ENCODE peak calls at places on chromosomes 16 and 17, in seven cellular contexts. One of them, this sample, is unnamed.

GRCh38 chr16:9360075-9360474 is 268.6 kb downstream of the HAPSTR1 start:
- DNase-seq in cardiac muscle cell: no peak
- DNase-seq in AG10803: no peak
- DNase-seq in nephron progenitor cell: no peak
- DNase-seq in neural crest cell: no peak
- DNase-seq in cardiac fibroblast: no peak
- DNase-seq in neural progenitor cell: no peak
- DNase-seq in this sample: no peak

GRCh38 chr17:54257440-54257839 is 434.7 kb downstream of the KIF2B start:
- DNase-seq in cardiac muscle cell: no peak
- DNase-seq in AG10803: no peak
- DNase-seq in nephron progenitor cell: no peak
- DNase-seq in neural crest cell: no peak
- DNase-seq in cardiac fibroblast: no peak
- DNase-seq in neural progenitor cell: no peak
- DNase-seq in this sample: no peak

GRCh38 chr17:74738051-74738996 is 1.3 kb downstream of the RAB37 start:
- DNase-seq in cardiac muscle cell: peak; percentile 39
- DNase-seq in AG10803: no peak
- DNase-seq in nephron progenitor cell: no peak
- DNase-seq in neural crest cell: no peak
- DNase-seq in cardiac fibroblast: no peak
- DNase-seq in neural progenitor cell: no peak
- DNase-seq in this sample: no peak

GRCh38 chr16:15754821-15755534 is 101.8 kb downstream of the MYH11 start:
- DNase-seq in cardiac muscle cell: no peak
- DNase-seq in AG10803: no peak
- DNase-seq in nephron progenitor cell: no peak
- DNase-seq in neural crest cell: no peak
- DNase-seq in cardiac fibroblast: no peak
- DNase-seq in neural progenitor cell: no peak
- DNase-seq in this sample: no peak

GRCh38 chr17:64183815-64184397 is 54.0 kb upstream of the ERN1 start:
- DNase-seq in cardiac muscle cell: no peak
- DNase-seq in AG10803: peak; percentile 78
- DNase-seq in nephron progenitor cell: no peak
- DNase-seq in neural crest cell: no peak
- DNase-seq in cardiac fibroblast: peak; percentile 77
- DNase-seq in neural progenitor cell: no peak
- DNase-seq in this sample: no peak

GRCh38 chr17:12712415-12712814 is 46.7 kb downstream of the MYOCD start:
- DNase-seq in cardiac muscle cell: no peak
- DNase-seq in AG10803: no peak
- DNase-seq in nephron progenitor cell: no peak
- DNase-seq in neural crest cell: no peak
- DNase-seq in cardiac fibroblast: no peak
- DNase-seq in neural progenitor cell: no peak
- DNase-seq in this sample: no peak

GRCh38 chr17:74512624-74513084 is 18.6 kb downstream of the CD300LB start:
- DNase-seq in cardiac muscle cell: peak; percentile 27
- DNase-seq in AG10803: peak; percentile 25
- DNase-seq in nephron progenitor cell: no peak
- DNase-seq in neural crest cell: no peak
- DNase-seq in cardiac fibroblast: peak; percentile 2
- DNase-seq in neural progenitor cell: no peak
- DNase-seq in this sample: no peak

GRCh38 chr17:3804503-3804931 is 3.5 kb upstream of the ITGAE start:
- DNase-seq in cardiac muscle cell: peak; percentile 35
- DNase-seq in AG10803: no peak
- DNase-seq in nephron progenitor cell: no peak
- DNase-seq in neural crest cell: no peak
- DNase-seq in cardiac fibroblast: peak; percentile 77
- DNase-seq in neural progenitor cell: no peak
- DNase-seq in this sample: no peak

GRCh38 chr16:67399749-67400704 is 6.7 kb upstream of the TPPP3 start:
- DNase-seq in cardiac muscle cell: no peak
- DNase-seq in AG10803: no peak
- DNase-seq in nephron progenitor cell: no peak
- DNase-seq in neural crest cell: no peak
- DNase-seq in cardiac fibroblast: no peak
- DNase-seq in neural progenitor cell: no peak
- DNase-seq in this sample: no peak

DNA sequence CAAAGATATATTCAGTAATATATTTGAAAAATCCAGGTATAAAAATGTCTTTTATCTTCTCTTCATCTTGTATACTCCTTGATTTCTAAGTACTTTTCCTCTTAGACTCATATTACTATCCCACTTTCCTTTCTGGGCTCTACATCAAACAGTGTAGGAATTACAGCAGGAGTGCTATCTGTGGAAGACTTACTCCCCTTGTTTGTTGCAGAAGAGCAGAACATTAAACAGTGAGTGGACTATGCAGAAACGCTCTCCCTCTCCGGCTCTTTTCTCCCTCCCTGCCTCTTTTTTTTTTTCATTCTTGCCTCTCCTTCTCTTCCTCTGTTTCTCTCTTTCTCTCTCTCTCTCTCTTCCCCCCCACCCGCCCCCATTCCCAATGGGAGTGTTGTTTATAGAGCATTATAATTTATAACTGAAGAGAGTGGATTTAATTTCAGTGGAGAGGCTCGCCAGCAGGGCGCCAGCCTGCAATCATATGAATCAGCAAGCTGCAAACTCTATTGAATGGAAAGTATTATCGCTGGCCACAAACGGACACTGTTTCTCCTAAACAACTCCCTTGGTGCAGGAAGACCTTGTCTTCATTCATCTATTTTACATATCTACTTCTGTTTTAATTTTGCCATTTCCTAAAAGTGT is 242.3 kb upstream of the TBX2 start:
- DNase-seq in cardiac muscle cell: peak; percentile 55
- DNase-seq in AG10803: peak; percentile 44
- DNase-seq in nephron progenitor cell: peak; percentile 10
- DNase-seq in neural crest cell: no peak
- DNase-seq in cardiac fibroblast: peak; percentile 74
- DNase-seq in neural progenitor cell: no peak
- DNase-seq in this sample: no peak
- TF ChIP-seq CTCF in cardiac muscle cell: no peak
- TF ChIP-seq CTCF in AG10803: peak; percentile 26
- TF ChIP-seq CTCF in nephron progenitor cell: no peak
- TF ChIP-seq CTCF in neural crest cell: peak; percentile 38
- TF ChIP-seq CTCF in cardiac fibroblast: peak; percentile 12
- TF ChIP-seq CTCF in neural progenitor cell: no peak
- TF ChIP-seq CTCF in this sample: no peak

GRCh38 chr17:61409301-61410099 is 9.9 kb downstream of the TBX2 start:
- DNase-seq in cardiac muscle cell: peak; percentile 80
- DNase-seq in AG10803: peak; percentile 57
- DNase-seq in nephron progenitor cell: peak; percentile 79
- DNase-seq in neural crest cell: no peak
- DNase-seq in cardiac fibroblast: peak; percentile 69
- DNase-seq in neural progenitor cell: peak; percentile 87
- DNase-seq in this sample: peak; percentile 76
- TF ChIP-seq CTCF in cardiac muscle cell: peak; percentile 45
- TF ChIP-seq CTCF in AG10803: peak; percentile 43
- TF ChIP-seq CTCF in nephron progenitor cell: peak; percentile 10
- TF ChIP-seq CTCF in neural crest cell: peak; percentile 62
- TF ChIP-seq CTCF in cardiac fibroblast: peak; percentile 25
- TF ChIP-seq CTCF in neural progenitor cell: peak; percentile 47
- TF ChIP-seq CTCF in this sample: peak; percentile 38

DNA sequence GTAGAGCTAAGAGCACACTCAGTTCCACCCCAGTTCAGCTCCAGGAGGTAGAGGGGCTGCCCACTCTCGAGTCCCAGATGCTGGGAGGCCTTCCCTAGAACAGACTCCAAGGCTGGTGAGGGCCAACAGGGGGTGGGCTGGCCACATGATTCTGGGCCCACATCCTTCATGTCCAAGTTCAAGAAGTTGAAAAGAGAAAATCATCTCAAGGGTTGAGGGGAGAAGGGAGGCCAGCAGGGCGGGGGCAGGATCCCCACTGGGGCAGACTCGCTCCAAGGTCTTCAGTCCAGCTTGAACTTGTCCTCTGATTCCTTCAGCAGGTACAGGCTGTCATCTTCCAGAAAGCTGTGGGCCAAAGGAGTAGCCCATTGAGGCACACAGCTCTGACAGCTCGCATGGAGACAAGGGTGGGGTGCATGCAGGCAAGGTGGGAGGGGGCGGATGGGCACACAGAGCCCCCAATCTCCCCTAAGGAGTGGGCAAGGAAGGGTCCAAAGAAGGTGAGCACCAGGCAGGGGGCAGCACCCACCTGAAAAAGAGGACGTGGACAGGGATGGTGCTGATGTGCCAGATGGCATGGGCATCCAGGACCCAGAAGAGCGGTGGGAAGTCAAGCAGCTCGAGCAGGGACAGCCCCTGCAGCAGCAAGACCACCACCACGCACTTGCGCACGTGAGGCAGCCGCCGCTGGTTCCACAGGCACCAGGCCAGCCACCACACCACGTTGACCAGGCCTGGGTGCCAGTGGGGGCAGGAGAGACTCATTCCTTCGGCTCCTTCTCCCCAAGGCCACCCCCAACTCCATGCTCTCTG is 4.5 kb downstream of the PNMT start:
- DNase-seq in cardiac muscle cell: no peak
- DNase-seq in AG10803: no peak
- DNase-seq in nephron progenitor cell: no peak
- DNase-seq in neural crest cell: no peak
- DNase-seq in cardiac fibroblast: no peak
- DNase-seq in neural progenitor cell: no peak
- DNase-seq in this sample: peak; percentile 89
- TF ChIP-seq CTCF in cardiac muscle cell: no peak
- TF ChIP-seq CTCF in AG10803: no peak
- TF ChIP-seq CTCF in nephron progenitor cell: no peak
- TF ChIP-seq CTCF in neural crest cell: no peak
- TF ChIP-seq CTCF in cardiac fibroblast: no peak
- TF ChIP-seq CTCF in neural progenitor cell: no peak
- TF ChIP-seq CTCF in this sample: no peak

DNA sequence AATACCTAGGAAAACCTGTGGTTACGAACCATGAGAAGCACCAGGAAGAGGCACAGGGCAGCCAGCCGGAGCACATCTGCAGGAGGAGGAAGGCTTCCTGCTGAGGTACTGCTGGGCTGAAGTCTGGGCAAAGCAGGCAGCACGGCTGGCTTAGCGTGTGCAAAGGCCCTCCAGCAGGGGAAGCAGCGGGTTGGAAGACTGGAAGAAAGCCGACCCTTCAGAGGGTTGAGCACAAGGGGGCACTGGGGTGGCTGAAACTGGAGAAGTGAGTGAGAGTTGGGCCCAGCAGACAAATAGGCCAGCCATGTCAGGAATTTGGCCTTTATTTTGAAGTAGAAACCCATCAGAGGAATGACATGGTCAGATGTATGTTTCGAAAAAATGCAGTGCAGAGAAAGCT is 12.1 kb upstream of the HSD3B7 start:
- DNase-seq in cardiac muscle cell: no peak
- DNase-seq in AG10803: no peak
- DNase-seq in nephron progenitor cell: no peak
- DNase-seq in neural crest cell: no peak
- DNase-seq in cardiac fibroblast: peak; percentile 20
- DNase-seq in neural progenitor cell: peak; percentile 40
- DNase-seq in this sample: no peak
- TF ChIP-seq CTCF in cardiac muscle cell: no peak
- TF ChIP-seq CTCF in AG10803: peak; percentile 12
- TF ChIP-seq CTCF in nephron progenitor cell: no peak
- TF ChIP-seq CTCF in neural crest cell: no peak
- TF ChIP-seq CTCF in cardiac fibroblast: peak; percentile 19
- TF ChIP-seq CTCF in neural progenitor cell: peak; percentile 15
- TF ChIP-seq CTCF in this sample: no peak

GRCh38 chr16:2816751-2817495 is at the start of gene PRSS21:
- DNase-seq in cardiac muscle cell: no peak
- DNase-seq in AG10803: no peak
- DNase-seq in nephron progenitor cell: no peak
- DNase-seq in neural crest cell: no peak
- DNase-seq in cardiac fibroblast: no peak
- DNase-seq in neural progenitor cell: no peak
- DNase-seq in this sample: no peak
- TF ChIP-seq CTCF in cardiac muscle cell: no peak
- TF ChIP-seq CTCF in AG10803: no peak
- TF ChIP-seq CTCF in nephron progenitor cell: no peak
- TF ChIP-seq CTCF in neural crest cell: no peak
- TF ChIP-seq CTCF in cardiac fibroblast: no peak
- TF ChIP-seq CTCF in neural progenitor cell: peak; percentile 18
- TF ChIP-seq CTCF in this sample: peak; percentile 27

GRCh38 chr16:49437344-49437743 is 63.7 kb downstream of the C16orf78 start:
- DNase-seq in cardiac muscle cell: no peak
- DNase-seq in AG10803: no peak
- DNase-seq in nephron progenitor cell: no peak
- DNase-seq in neural crest cell: no peak
- DNase-seq in cardiac fibroblast: no peak
- DNase-seq in neural progenitor cell: no peak
- DNase-seq in this sample: no peak
- TF ChIP-seq CTCF in cardiac muscle cell: no peak
- TF ChIP-seq CTCF in AG10803: no peak
- TF ChIP-seq CTCF in nephron progenitor cell: no peak
- TF ChIP-seq CTCF in neural crest cell: no peak
- TF ChIP-seq CTCF in cardiac fibroblast: no peak
- TF ChIP-seq CTCF in neural progenitor cell: no peak
- TF ChIP-seq CTCF in this sample: no peak

DNA sequence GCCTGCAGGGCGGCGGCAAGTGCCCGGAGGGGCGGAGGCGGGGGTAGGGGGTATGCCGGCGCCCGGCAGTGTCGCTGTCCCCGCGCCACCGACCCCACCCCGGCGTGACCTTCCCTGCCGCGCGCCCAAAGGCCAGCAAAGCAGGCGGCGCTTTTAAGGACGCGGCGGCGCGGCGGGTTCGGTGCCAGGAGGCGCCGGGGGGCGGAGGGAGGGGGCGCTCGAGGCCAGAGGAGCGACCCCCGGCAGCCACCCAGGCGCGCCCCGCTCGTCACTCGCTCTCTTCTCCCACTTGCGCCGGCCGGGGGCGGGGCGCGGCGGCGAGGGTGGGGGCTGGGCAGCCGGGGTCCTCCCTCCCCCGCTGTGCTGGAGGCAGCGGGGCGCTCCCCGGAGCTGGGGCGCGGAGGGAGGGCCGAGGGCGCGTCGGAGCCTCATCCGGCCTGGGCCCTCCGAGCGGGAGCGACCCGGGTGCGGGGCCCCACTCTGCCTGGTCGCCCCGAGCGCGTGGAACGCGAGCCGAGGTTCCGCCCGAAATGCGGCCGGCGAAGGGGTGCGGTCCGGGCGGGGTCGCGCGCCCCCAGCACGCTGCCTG is 8.5 kb upstream of the BAHCC1 start:
- DNase-seq in cardiac muscle cell: peak; percentile 33
- DNase-seq in AG10803: peak; percentile 20
- DNase-seq in nephron progenitor cell: peak; percentile 79
- DNase-seq in neural crest cell: peak; percentile 55
- DNase-seq in cardiac fibroblast: no peak
- DNase-seq in neural progenitor cell: peak; percentile 75
- DNase-seq in this sample: no peak
- TF ChIP-seq CTCF in cardiac muscle cell: no peak
- TF ChIP-seq CTCF in AG10803: no peak
- TF ChIP-seq CTCF in nephron progenitor cell: no peak
- TF ChIP-seq CTCF in neural crest cell: no peak
- TF ChIP-seq CTCF in cardiac fibroblast: no peak
- TF ChIP-seq CTCF in neural progenitor cell: peak; percentile 16
- TF ChIP-seq CTCF in this sample: no peak

DNA sequence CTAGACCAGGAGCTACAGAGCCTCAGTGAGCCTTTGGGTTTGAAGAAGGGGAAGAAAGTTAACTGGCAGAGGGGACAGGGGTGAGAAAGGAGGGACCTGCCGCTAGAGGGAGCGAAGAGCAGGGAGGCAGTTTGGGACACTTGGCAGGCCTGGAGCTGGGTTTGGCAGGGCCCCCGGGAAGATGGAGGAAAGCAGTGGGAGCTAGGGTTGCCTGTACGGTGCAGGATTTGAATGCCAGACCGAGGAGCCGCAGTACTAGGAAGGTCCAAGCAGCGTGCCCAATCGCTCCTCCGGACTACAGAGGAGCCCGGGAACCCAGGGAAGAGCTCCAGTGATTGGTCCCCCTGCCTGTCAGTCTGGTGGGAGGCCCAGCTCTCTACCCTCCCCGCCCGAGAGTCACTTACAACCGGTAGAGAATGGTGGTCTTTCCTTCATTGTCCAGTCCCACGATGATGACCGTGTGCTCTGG is 1.3 kb downstream of the ARL5C start:
- DNase-seq in cardiac muscle cell: peak; percentile 97
- DNase-seq in AG10803: peak; percentile 92
- DNase-seq in nephron progenitor cell: peak; percentile 88
- DNase-seq in neural crest cell: peak; percentile 73
- DNase-seq in cardiac fibroblast: peak; percentile 93
- DNase-seq in neural progenitor cell: peak; percentile 93
- DNase-seq in this sample: peak; percentile 99
- TF ChIP-seq CTCF in cardiac muscle cell: peak; percentile 92
- TF ChIP-seq CTCF in AG10803: peak; percentile 89
- TF ChIP-seq CTCF in nephron progenitor cell: peak; percentile 67
- TF ChIP-seq CTCF in neural crest cell: peak; percentile 80
- TF ChIP-seq CTCF in cardiac fibroblast: peak; percentile 91
- TF ChIP-seq CTCF in neural progenitor cell: peak; percentile 82
- TF ChIP-seq CTCF in this sample: peak; percentile 100